ENCODE peak calls at places on chromosomes 13 and 19, in seven cellular contexts. F is endothelial cell, M is WTC11, I is cardiac muscle cell, H is A549, T is AG09309, L is foreskin fibroblast. A is an unnamed sample.
A peak's percentile ranks its signal among the peaks of the same experiment; 100 is the strongest.

GRCh38 chr19:10421240-10421948 is 1.1 kb downstream of the PDE4A start:
- DNase-seq in F (no peak), M (no peak), I (no peak), H (no peak), T (no peak), L (no peak), A (no peak)

GRCh38 chr13:43095771-43096719 is 72.7 kb downstream of the DNAJC15 start:
- DNase-seq in F (no peak), M (no peak), I (peak; percentile 34), H (no peak), T (no peak), L (no peak), A (no peak)

GRCh38 chr19:34313188-34313587 is 51.8 kb upstream of the GPI start:
- DNase-seq in F (no peak), M (no peak), I (peak; percentile 84), H (no peak), T (no peak), L (peak; percentile 59), A (no peak)

GRCh38 chr13:66659291-66660012 is 570.7 kb downstream of the PCDH9 start:
- DNase-seq in F (no peak), M (no peak), I (peak; percentile 6), H (no peak), T (no peak), L (no peak), A (no peak)

GRCh38 chr13:26280295-26280694 is 26.4 kb downstream of the CDK8 start:
- DNase-seq in F (no peak), M (no peak), I (peak; percentile 9), H (no peak), T (peak; percentile 20), L (peak; percentile 89), A (no peak)

GRCh38 chr19:15466851-15467733 is 2.7 kb upstream of the RASAL3 start:
- DNase-seq in F (no peak), M (no peak), I (peak; percentile 88), H (no peak), T (no peak), L (no peak), A (no peak)

GRCh38 chr13:86572115-86572514 is 772.9 kb upstream of the SLITRK6 start:
- DNase-seq in F (no peak), M (no peak), I (peak; percentile 42), H (no peak), T (no peak), L (no peak), A (no peak)

GRCh38 chr19:6125571-6125989 is 9.9 kb upstream of the ACSBG2 start:
- DNase-seq in F (peak; percentile 35), M (peak; percentile 63), I (peak; percentile 79), H (no peak), T (peak; percentile 45), L (peak; percentile 83), A (peak; percentile 80)

GRCh38 chr19:47778954-47779351 is 450 bp downstream of the SELENOW start:
- DNase-seq in F (no peak), M (no peak), I (peak; percentile 22), H (no peak), T (no peak), L (peak; percentile 45), A (no peak)

GRCh38 chr13:36163809-36164308 is 32.7 kb upstream of the DCLK1 start:
- DNase-seq in F (no peak), M (no peak), I (peak; percentile 89), H (no peak), T (peak; percentile 59), L (peak; percentile 89), A (peak; percentile 18)

GRCh38 chr13:48405865-48406264 is 7.0 kb downstream of the LPAR6 start:
- DNase-seq in F (no peak), M (no peak), I (no peak), H (no peak), T (no peak), L (no peak), A (no peak)

GRCh38 chr19:10501971-10502523 is 1.1 kb downstream of the KEAP1 start:
- DNase-seq in F (peak; percentile 39), M (peak; percentile 45), I (peak; percentile 44), H (peak; percentile 65), T (no peak), L (peak; percentile 73), A (no peak)

GRCh38 chr19:6066661-6067646 is 43.3 kb downstream of the RFX2 start:
- DNase-seq in F (peak; percentile 84), M (peak; percentile 87), I (peak; percentile 97), H (peak; percentile 86), T (peak; percentile 64), L (peak; percentile 84), A (peak; percentile 98)

GRCh38 chr19:10685210-10685609 is 16.0 kb upstream of the QTRT1 start:
- DNase-seq in F (no peak), M (no peak), I (no peak), H (no peak), T (no peak), L (no peak), A (no peak)

GRCh38 chr19:2926341-2927031 is 18.3 kb downstream of the ZNF77 start:
- DNase-seq in F (no peak), M (no peak), I (no peak), H (no peak), T (no peak), L (no peak), A (no peak)

GRCh38 chr13:24274452-24274971 is 34.9 kb upstream of the C1QTNF9 start:
- DNase-seq in F (no peak), M (no peak), I (peak; percentile 43), H (no peak), T (no peak), L (no peak), A (no peak)

GRCh38 chr13:39874331-39875055 is 219.0 kb downstream of the COG6 start:
- DNase-seq in F (no peak), M (no peak), I (no peak), H (no peak), T (no peak), L (peak; percentile 4), A (no peak)

GRCh38 chr13:29713841-29714240 is 118.4 kb upstream of the SLC7A1 start:
- DNase-seq in F (no peak), M (no peak), I (no peak), H (peak; percentile 4), T (no peak), L (peak; percentile 68), A (no peak)

GRCh38 chr13:62613819-62614218 is 1198.2 kb upstream of the PCDH20 start:
- DNase-seq in F (no peak), M (no peak), I (no peak), H (no peak), T (no peak), L (no peak), A (no peak)

GRCh38 chr13:27638521-27638920 is 16.8 kb downstream of the POLR1D start:
- DNase-seq in F (no peak), M (no peak), I (peak; percentile 28), H (no peak), T (no peak), L (peak; percentile 19), A (no peak)

GRCh38 chr19:47158879-47159509 is 28.4 kb downstream of the SAE1 start:
- DNase-seq in F (no peak), M (no peak), I (peak; percentile 45), H (no peak), T (no peak), L (no peak), A (no peak)

DNA sequence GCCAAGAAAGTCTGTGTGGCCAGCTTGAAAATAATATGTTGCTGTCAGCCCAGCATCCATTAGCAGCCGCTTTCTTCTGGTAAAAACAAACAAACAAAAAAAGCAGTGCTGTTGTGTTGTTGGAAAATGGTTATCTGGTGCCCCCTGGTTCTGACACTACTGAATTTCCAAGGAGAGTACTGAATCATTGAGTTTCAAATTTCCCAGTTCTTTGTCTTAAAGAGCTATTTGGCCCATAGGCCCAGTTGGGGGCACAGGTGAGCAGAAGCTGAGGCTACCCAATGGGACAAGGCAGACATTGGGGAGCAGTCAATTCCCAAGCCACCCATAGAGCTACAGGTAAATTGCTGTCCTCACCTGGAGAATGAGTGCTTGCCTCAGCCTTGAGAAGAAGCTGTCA is 995.9 kb downstream of the UQCRFS1 start:
- DNase-seq in F (no peak), M (peak; percentile 50), I (no peak), H (no peak), T (no peak), L (no peak), A (no peak)
- TF ChIP-seq CTCF in F (no peak), M (peak; percentile 22), I (no peak), H (no peak), T (no peak), L (no peak), A (no peak)

GRCh38 chr19:45256836-45257235 is 5.8 kb downstream of the MARK4 start:
- DNase-seq in F (no peak), M (no peak), I (no peak), H (no peak), T (no peak), L (no peak), A (no peak)

GRCh38 chr19:45255611-45256157 is 4.6 kb downstream of the MARK4 start:
- DNase-seq in F (no peak), M (no peak), I (no peak), H (no peak), T (no peak), L (no peak), A (no peak)

GRCh38 chr19:45263013-45263412 is 11.9 kb downstream of the MARK4 start:
- DNase-seq in F (no peak), M (no peak), I (no peak), H (no peak), T (no peak), L (no peak), A (no peak)

GRCh38 chr19:45262570-45262969 is 11.5 kb downstream of the MARK4 start:
- DNase-seq in F (no peak), M (no peak), I (no peak), H (no peak), T (no peak), L (no peak), A (no peak)

GRCh38 chr19:45258862-45259261 is 7.8 kb downstream of the MARK4 start:
- DNase-seq in F (no peak), M (no peak), I (no peak), H (no peak), T (no peak), L (no peak), A (no peak)
- TF ChIP-seq CTCF in F (no peak), M (no peak), I (no peak), H (no peak), T (no peak), L (no peak), A (no peak)

GRCh38 chr19:8321067-8321759 is at the start of the genes NDUFA7 and RPS28:
- DNase-seq in F (peak; percentile 96), M (peak; percentile 98), I (peak; percentile 97), H (peak; percentile 50), T (peak; percentile 79), L (peak; percentile 98), A (peak; percentile 79)

GRCh38 chr19:8319807-8320520 is 1.2 kb downstream of the NDUFA7 start:
- DNase-seq in F (no peak), M (no peak), I (no peak), H (no peak), T (no peak), L (no peak), A (no peak)

GRCh38 chr19:8321760-8322637 is 703 bp downstream of the RPS28 start:
- DNase-seq in F (no peak), M (no peak), I (no peak), H (no peak), T (no peak), L (no peak), A (no peak)

GRCh38 chr19:8322638-8322997 is 1.3 kb downstream of the RPS28 start:
- DNase-seq in F (no peak), M (no peak), I (no peak), H (no peak), T (no peak), L (no peak), A (no peak)

GRCh38 chr19:8320564-8321066 is 560 bp downstream of the NDUFA7 start:
- DNase-seq in F (peak; percentile 37), M (no peak), I (no peak), H (no peak), T (no peak), L (no peak), A (no peak)
- TF ChIP-seq CTCF in F (no peak), M (no peak), I (no peak), H (no peak), T (no peak), L (no peak), A (no peak)

GRCh38 chr13:104782741-104783140 is 1716.5 kb upstream of the SLC10A2 start:
- DNase-seq in F (no peak), M (no peak), I (no peak), H (no peak), T (no peak), L (no peak), A (no peak)
- TF ChIP-seq CTCF in F (no peak), M (no peak), I (no peak), H (no peak), T (no peak), L (no peak), A (no peak)